ENCODE peak calls at places on chromosomes 12 and 14, in six cellular contexts. R, O, M, L, U and S are unnamed samples.

GRCh38 chr12:93514853-93515252 is 47.5 kb downstream of the MRPL42 start:
- DNase-seq in R (no peak), O (peak; percentile 76), M (no peak), L (no peak), U (no peak), S (no peak)

GRCh38 chr12:80056845-80057244 is 42.5 kb upstream of the OTOGL start:
- DNase-seq in R (no peak), O (peak; percentile 86), M (no peak), L (no peak), U (no peak), S (no peak)

GRCh38 chr14:100398044-100398443 is 74.9 kb downstream of the SLC25A47 start:
- DNase-seq in R (no peak), O (no peak), M (no peak), L (no peak), U (no peak), S (no peak)

GRCh38 chr12:123076604-123077297 is 74.1 kb downstream of the PITPNM2 start:
- DNase-seq in R (no peak), O (no peak), M (no peak), L (no peak), U (no peak), S (no peak)

GRCh38 chr12:29644536-29645162 is 139.1 kb downstream of the TMTC1 start:
- DNase-seq in R (no peak), O (no peak), M (no peak), L (no peak), U (no peak), S (no peak)

GRCh38 chr12:58148405-58148804 is 207.0 kb downstream of the ATP23 start:
- DNase-seq in R (no peak), O (peak; percentile 59), M (no peak), L (peak; percentile 4), U (no peak), S (no peak)

GRCh38 chr12:27083861-27084271 is 1.5 kb upstream of the C12orf71 start:
- DNase-seq in R (no peak), O (peak; percentile 80), M (no peak), L (no peak), U (no peak), S (no peak)

GRCh38 chr14:105385322-105385637 is 13.1 kb upstream of the TEX22 start:
- DNase-seq in R (no peak), O (no peak), M (no peak), L (no peak), U (no peak), S (no peak)

GRCh38 chr12:132848521-132848920 is 19.9 kb upstream of the GOLGA3 start:
- DNase-seq in R (no peak), O (no peak), M (no peak), L (no peak), U (no peak), S (no peak)

GRCh38 chr12:114812858-114813761 is 129.1 kb upstream of the TBX3 start:
- DNase-seq in R (peak; percentile 25), O (peak; percentile 87), M (no peak), L (no peak), U (no peak), S (no peak)

GRCh38 chr14:73713206-73713803 is 879 bp downstream of the PNMA1 start:
- DNase-seq in R (no peak), O (no peak), M (no peak), L (no peak), U (no peak), S (peak; percentile 37)

GRCh38 chr12:63068857-63069442 is 82.1 kb downstream of the AVPR1A start:
- DNase-seq in R (peak; percentile 26), O (peak; percentile 76), M (no peak), L (peak; percentile 23), U (peak; percentile 22), S (no peak)

GRCh38 chr12:524167-524951 is 64.6 kb downstream of the B4GALNT3 start:
- DNase-seq in R (no peak), O (no peak), M (no peak), L (no peak), U (no peak), S (no peak)

GRCh38 chr12:104340917-104341611 is 37.5 kb downstream of the EID3 start:
- DNase-seq in R (no peak), O (no peak), M (no peak), L (no peak), U (no peak), S (no peak)

GRCh38 chr12:111035578-111036301 is 115.4 kb upstream of the MYL2 start:
- DNase-seq in R (no peak), O (no peak), M (no peak), L (peak; percentile 20), U (no peak), S (no peak)

GRCh38 chr12:112307219-112308062 is 74.8 kb downstream of the HECTD4 start:
- DNase-seq in R (no peak), O (peak; percentile 73), M (no peak), L (no peak), U (no peak), S (no peak)

GRCh38 chr12:11954181-11954580 is 116.6 kb upstream of the BCL2L14 start:
- DNase-seq in R (no peak), O (no peak), M (no peak), L (no peak), U (no peak), S (no peak)

GRCh38 chr14:96215845-96216244 is 11.2 kb downstream of the BDKRB2 start:
- DNase-seq in R (no peak), O (no peak), M (no peak), L (no peak), U (no peak), S (no peak)

GRCh38 chr12:67269632-67270578 is 747 bp downstream of the CAND1 start:
- DNase-seq in R (peak; percentile 25), O (peak; percentile 30), M (peak; percentile 26), L (peak; percentile 52), U (peak; percentile 79), S (peak; percentile 50)

GRCh38 chr14:22535126-22535525 is 53.9 kb downstream of the DAD1 start:
- DNase-seq in R (no peak), O (no peak), M (no peak), L (no peak), U (no peak), S (no peak)

GRCh38 chr12:67623259-67623658 is 25.3 kb upstream of the DYRK2 start:
- DNase-seq in R (no peak), O (no peak), M (no peak), L (no peak), U (no peak), S (no peak)

GRCh38 chr12:5514016-5514415 is 82.1 kb downstream of the NTF3 start:
- DNase-seq in R (no peak), O (no peak), M (no peak), L (no peak), U (no peak), S (no peak)

GRCh38 chr12:46661161-46661845 is 164.5 kb downstream of the SLC38A4 start:
- DNase-seq in R (peak; percentile 45), O (peak; percentile 96), M (no peak), L (peak; percentile 10), U (peak; percentile 65), S (peak; percentile 83)